ENCODE peak calls at places on chromosome 21, in nine cellular contexts. J is B cell, H is nephron progenitor cell, T is aorta, A is psoas muscle, O is astrocyte of the cerebellum, C is T follicular helper cell, B is activated B cell treated with CpG ODN at 0.5 μM for 24 hours, N is T-helper 2 cell. L is an unnamed sample.

GRCh38 chr21:32611471-32611997 is 643 bp downstream of the CFAP298 start:
- DNase-seq in J (peak; percentile 44), H (peak; percentile 51), T (peak; percentile 59), A (no peak), O (no peak), C (peak; percentile 9), B (peak; percentile 22), N (peak; percentile 48), L (peak; percentile 73)

GRCh38 chr21:42057861-42058437 is 13.2 kb upstream of the UMODL1 start:
- DNase-seq in J (no peak), H (no peak), T (no peak), A (no peak), O (no peak), C (no peak), B (no peak), N (no peak), L (peak; percentile 58)

GRCh38 chr21:41675574-41675973 is 91.3 kb downstream of the RIPK4 start:
- DNase-seq in J (no peak), H (no peak), T (no peak), A (no peak), O (no peak), C (no peak), B (no peak), N (no peak), L (peak; percentile 9)

GRCh38 chr21:25857308-25858099 is 122.7 kb downstream of the GABPA start:
- DNase-seq in J (no peak), H (no peak), T (no peak), A (no peak), O (peak; percentile 23), C (no peak), B (no peak), N (no peak), L (no peak)

GRCh38 chr21:38840456-38841129 is 34.9 kb downstream of the ETS2 start:
- DNase-seq in J (no peak), H (no peak), T (no peak), A (no peak), O (no peak), C (no peak), B (no peak), N (no peak), L (no peak)

GRCh38 chr21:42238185-42238934 is 19.4 kb downstream of the ABCG1 start:
- DNase-seq in J (peak; percentile 24), H (no peak), T (peak; percentile 25), A (peak; percentile 6), O (no peak), C (peak; percentile 56), B (no peak), N (peak; percentile 96), L (no peak)

GRCh38 chr21:44331650-44332306 is 7.4 kb downstream of the CFAP410 start:
- DNase-seq in J (no peak), H (no peak), T (no peak), A (no peak), O (no peak), C (no peak), B (no peak), N (no peak), L (no peak)

GRCh38 chr21:38243732-38244406 is 12.9 kb upstream of the KCNJ15 start:
- DNase-seq in J (no peak), H (no peak), T (no peak), A (no peak), O (no peak), C (no peak), B (no peak), N (peak; percentile 51), L (no peak)

GRCh38 chr21:38505654-38506523 is 7.6 kb upstream of the ERG start:
- DNase-seq in J (peak; percentile 27), H (no peak), T (no peak), A (no peak), O (peak; percentile 70), C (no peak), B (no peak), N (peak; percentile 83), L (no peak)

GRCh38 chr21:38323721-38324591 is 67.2 kb downstream of the KCNJ15 start:
- DNase-seq in J (no peak), H (peak; percentile 10), T (no peak), A (no peak), O (peak; percentile 83), C (no peak), B (no peak), N (peak; percentile 38), L (no peak)

GRCh38 chr21:36589352-36589971 is 109.5 kb upstream of the SIM2 start:
- DNase-seq in J (peak; percentile 4), H (no peak), T (peak; percentile 55), A (peak; percentile 72), O (no peak), C (no peak), B (no peak), N (peak; percentile 29), L (no peak)

GRCh38 chr21:45351526-45352275 is 53.3 kb upstream of the COL18A1 start:
- DNase-seq in J (no peak), H (no peak), T (peak; percentile 40), A (peak; percentile 38), O (no peak), C (no peak), B (no peak), N (no peak), L (no peak)

GRCh38 chr21:37974081-37974480 is 57.8 kb upstream of the KCNJ6 start:
- DNase-seq in J (no peak), H (no peak), T (no peak), A (no peak), O (peak; percentile 5), C (no peak), B (no peak), N (no peak), L (no peak)

GRCh38 chr21:46055863-46056281 is 42.0 kb upstream of the COL6A2 start:
- DNase-seq in J (no peak), H (no peak), T (peak; percentile 75), A (peak; percentile 69), O (no peak), C (no peak), B (no peak), N (no peak), L (peak; percentile 62)

GRCh38 chr21:45303751-45304150 is 16.1 kb upstream of the POFUT2 start:
- DNase-seq in J (no peak), H (no peak), T (no peak), A (peak; percentile 38), O (no peak), C (no peak), B (no peak), N (no peak), L (no peak)

GRCh38 chr21:42056996-42057689 is 14.0 kb upstream of the UMODL1 start:
- DNase-seq in J (no peak), H (no peak), T (peak; percentile 89), A (no peak), O (peak; percentile 97), C (no peak), B (no peak), N (no peak), L (peak; percentile 82)

GRCh38 chr21:14751011-14751410 is 204.9 kb upstream of the SAMSN1 start:
- DNase-seq in J (no peak), H (no peak), T (no peak), A (no peak), O (no peak), C (no peak), B (no peak), N (no peak), L (no peak)

GRCh38 chr21:28892550-28893111 is 100.0 kb downstream of the LTN1 start:
- DNase-seq in J (no peak), H (no peak), T (no peak), A (no peak), O (no peak), C (no peak), B (no peak), N (no peak), L (no peak)

GRCh38 chr21:16476056-16476850 is 746.5 kb downstream of the USP25 start:
- DNase-seq in J (no peak), H (no peak), T (no peak), A (no peak), O (peak; percentile 27), C (no peak), B (no peak), N (no peak), L (no peak)

GRCh38 chr21:17925900-17926299 is 106.7 kb upstream of the C21orf91 start:
- DNase-seq in J (no peak), H (peak; percentile 12), T (no peak), A (no peak), O (no peak), C (no peak), B (no peak), N (peak; percentile 3), L (no peak)

GRCh38 chr21:32131164-32131563 is 147.7 kb downstream of the MIS18A start:
- DNase-seq in J (no peak), H (no peak), T (no peak), A (no peak), O (no peak), C (no peak), B (no peak), N (no peak), L (no peak)

GRCh38 chr21:45886610-45887026 is 95.0 kb upstream of the COL6A1 start:
- DNase-seq in J (no peak), H (no peak), T (peak; percentile 41), A (peak; percentile 39), O (no peak), C (no peak), B (no peak), N (no peak), L (no peak)

GRCh38 chr21:46096596-46096981 is 1.3 kb upstream of the COL6A2 start:
- DNase-seq in J (no peak), H (no peak), T (no peak), A (peak; percentile 38), O (no peak), C (no peak), B (no peak), N (no peak), L (no peak)

GRCh38 chr21:32241434-32241785 is 37.4 kb downstream of the MIS18A start:
- DNase-seq in J (no peak), H (no peak), T (no peak), A (no peak), O (no peak), C (no peak), B (no peak), N (no peak), L (no peak)

GRCh38 chr21:34986561-34987533 is 62.3 kb downstream of the RUNX1 start:
- DNase-seq in J (peak; percentile 35), H (no peak), T (no peak), A (no peak), O (peak; percentile 84), C (peak; percentile 45), B (peak; percentile 36), N (peak; percentile 92), L (no peak)

GRCh38 chr21:28636988-28637691 is 355.5 kb downstream of the LTN1 start:
- DNase-seq in J (no peak), H (no peak), T (no peak), A (no peak), O (peak; percentile 76), C (no peak), B (no peak), N (peak; percentile 26), L (no peak)

GRCh38 chr21:28823464-28823863 is 169.2 kb downstream of the LTN1 start:
- DNase-seq in J (no peak), H (no peak), T (no peak), A (no peak), O (no peak), C (no peak), B (no peak), N (no peak), L (no peak)

GRCh38 chr21:32334980-32335471 is 36.4 kb downstream of the MRAP start:
- DNase-seq in J (no peak), H (no peak), T (no peak), A (no peak), O (no peak), C (no peak), B (no peak), N (no peak), L (no peak)

GRCh38 chr21:28867401-28867800 is 125.3 kb downstream of the LTN1 start:
- DNase-seq in J (no peak), H (no peak), T (no peak), A (no peak), O (no peak), C (no peak), B (no peak), N (no peak), L (no peak)

GRCh38 chr21:32886339-32886738 is 114.8 kb upstream of the PAXBP1 start:
- DNase-seq in J (no peak), H (no peak), T (no peak), A (no peak), O (no peak), C (no peak), B (no peak), N (peak; percentile 83), L (no peak)

GRCh38 chr21:41010981-41011380 is 157.0 kb upstream of the BACE2 start:
- DNase-seq in J (no peak), H (no peak), T (no peak), A (peak; percentile 46), O (no peak), C (no peak), B (no peak), N (no peak), L (no peak)

L was measured in upper lobe of right lung.